ENCODE peak calls at places on chromosomes 1 and 21, in ten cellular contexts. One of them, this sample, is unnamed.

GRCh38 chr1:28190337-28190979 is 14.0 kb upstream of the PTAFR start:
- DNase-seq in astrocyte of the cerebellum: no peak
- DNase-seq in suprapubic skin: no peak
- DNase-seq in transverse colon: no peak
- DNase-seq in neural progenitor cell: no peak
- DNase-seq in stomach: no peak
- DNase-seq in OCI-LY7: no peak
- DNase-seq in CD14-positive monocyte: no peak
- DNase-seq in body of pancreas: no peak
- DNase-seq in fibroblast of mammary gland: no peak
- DNase-seq in this sample: no peak

GRCh38 chr21:45104560-45104959 is 30.2 kb downstream of the ADARB1 start:
- DNase-seq in astrocyte of the cerebellum: no peak
- DNase-seq in suprapubic skin: no peak
- DNase-seq in transverse colon: peak
- DNase-seq in neural progenitor cell: no peak
- DNase-seq in stomach: peak
- DNase-seq in OCI-LY7: no peak
- DNase-seq in CD14-positive monocyte: no peak
- DNase-seq in body of pancreas: peak
- DNase-seq in fibroblast of mammary gland: no peak
- DNase-seq in this sample: no peak

GRCh38 chr1:24277420-24278169 is 41.6 kb upstream of the GRHL3 start:
- DNase-seq in astrocyte of the cerebellum: peak
- DNase-seq in suprapubic skin: no peak
- DNase-seq in transverse colon: no peak
- DNase-seq in neural progenitor cell: no peak
- DNase-seq in stomach: no peak
- DNase-seq in OCI-LY7: no peak
- DNase-seq in CD14-positive monocyte: no peak
- DNase-seq in body of pancreas: no peak
- DNase-seq in fibroblast of mammary gland: peak
- DNase-seq in this sample: no peak

GRCh38 chr1:159854101-159854692 is 8.3 kb downstream of the VSIG8 start:
- DNase-seq in astrocyte of the cerebellum: no peak
- DNase-seq in suprapubic skin: peak
- DNase-seq in transverse colon: peak
- DNase-seq in neural progenitor cell: peak
- DNase-seq in stomach: peak
- DNase-seq in OCI-LY7: no peak
- DNase-seq in CD14-positive monocyte: no peak
- DNase-seq in body of pancreas: peak
- DNase-seq in fibroblast of mammary gland: peak
- DNase-seq in this sample: no peak

GRCh38 chr1:36339615-36340014 is 16.2 kb upstream of the EVA1B start:
- DNase-seq in astrocyte of the cerebellum: no peak
- DNase-seq in suprapubic skin: no peak
- DNase-seq in transverse colon: no peak
- DNase-seq in neural progenitor cell: no peak
- DNase-seq in stomach: no peak
- DNase-seq in OCI-LY7: no peak
- DNase-seq in CD14-positive monocyte: no peak
- DNase-seq in body of pancreas: no peak
- DNase-seq in fibroblast of mammary gland: no peak
- DNase-seq in this sample: no peak

GRCh38 chr1:109239580-109240068 is 9.7 kb upstream of the CELSR2 start:
- DNase-seq in astrocyte of the cerebellum: no peak
- DNase-seq in suprapubic skin: peak
- DNase-seq in transverse colon: no peak
- DNase-seq in neural progenitor cell: peak
- DNase-seq in stomach: no peak
- DNase-seq in OCI-LY7: peak
- DNase-seq in CD14-positive monocyte: no peak
- DNase-seq in body of pancreas: peak
- DNase-seq in fibroblast of mammary gland: peak
- DNase-seq in this sample: no peak

GRCh38 chr1:55741516-55741915 is 526.4 kb upstream of the USP24 start:
- DNase-seq in astrocyte of the cerebellum: no peak
- DNase-seq in suprapubic skin: no peak
- DNase-seq in transverse colon: no peak
- DNase-seq in neural progenitor cell: no peak
- DNase-seq in stomach: no peak
- DNase-seq in OCI-LY7: no peak
- DNase-seq in CD14-positive monocyte: no peak
- DNase-seq in body of pancreas: no peak
- DNase-seq in fibroblast of mammary gland: peak
- DNase-seq in this sample: no peak

GRCh38 chr1:9047019-9047418 is 20.8 kb upstream of the SLC2A7 start:
- DNase-seq in astrocyte of the cerebellum: no peak
- DNase-seq in suprapubic skin: no peak
- DNase-seq in transverse colon: no peak
- DNase-seq in neural progenitor cell: no peak
- DNase-seq in stomach: no peak
- DNase-seq in OCI-LY7: no peak
- DNase-seq in CD14-positive monocyte: no peak
- DNase-seq in body of pancreas: no peak
- DNase-seq in fibroblast of mammary gland: no peak
- DNase-seq in this sample: no peak

GRCh38 chr1:46532498-46533178 is 18.8 kb downstream of the KNCN start:
- DNase-seq in astrocyte of the cerebellum: no peak
- DNase-seq in suprapubic skin: no peak
- DNase-seq in transverse colon: peak
- DNase-seq in neural progenitor cell: peak
- DNase-seq in stomach: peak
- DNase-seq in OCI-LY7: peak
- DNase-seq in CD14-positive monocyte: no peak
- DNase-seq in body of pancreas: peak
- DNase-seq in fibroblast of mammary gland: peak
- DNase-seq in this sample: no peak

GRCh38 chr1:84247425-84248220 is 53.9 kb upstream of the SAMD13 start:
- DNase-seq in astrocyte of the cerebellum: peak
- DNase-seq in suprapubic skin: no peak
- DNase-seq in transverse colon: peak
- DNase-seq in neural progenitor cell: no peak
- DNase-seq in stomach: no peak
- DNase-seq in OCI-LY7: no peak
- DNase-seq in CD14-positive monocyte: no peak
- DNase-seq in body of pancreas: no peak
- DNase-seq in fibroblast of mammary gland: peak
- DNase-seq in this sample: no peak

GRCh38 chr1:44857446-44857845 is 14.4 kb upstream of the PTCH2 start:
- DNase-seq in astrocyte of the cerebellum: no peak
- DNase-seq in suprapubic skin: no peak
- DNase-seq in transverse colon: no peak
- DNase-seq in neural progenitor cell: no peak
- DNase-seq in stomach: no peak
- DNase-seq in OCI-LY7: no peak
- DNase-seq in CD14-positive monocyte: no peak
- DNase-seq in body of pancreas: no peak
- DNase-seq in fibroblast of mammary gland: no peak
- DNase-seq in this sample: no peak

GRCh38 chr1:59406437-59407164 is 109.7 kb downstream of the FGGY start:
- DNase-seq in astrocyte of the cerebellum: no peak
- DNase-seq in suprapubic skin: no peak
- DNase-seq in transverse colon: no peak
- DNase-seq in neural progenitor cell: no peak
- DNase-seq in stomach: no peak
- DNase-seq in OCI-LY7: no peak
- DNase-seq in CD14-positive monocyte: no peak
- DNase-seq in body of pancreas: no peak
- DNase-seq in fibroblast of mammary gland: no peak
- DNase-seq in this sample: no peak

GRCh38 chr1:59397459-59397858 is 100.6 kb downstream of the FGGY start:
- DNase-seq in astrocyte of the cerebellum: no peak
- DNase-seq in suprapubic skin: no peak
- DNase-seq in transverse colon: no peak
- DNase-seq in neural progenitor cell: no peak
- DNase-seq in stomach: no peak
- DNase-seq in OCI-LY7: no peak
- DNase-seq in CD14-positive monocyte: no peak
- DNase-seq in body of pancreas: no peak
- DNase-seq in fibroblast of mammary gland: no peak
- DNase-seq in this sample: no peak

GRCh38 chr1:59399642-59400041 is 102.7 kb downstream of the FGGY start:
- DNase-seq in astrocyte of the cerebellum: no peak
- DNase-seq in suprapubic skin: no peak
- DNase-seq in transverse colon: no peak
- DNase-seq in neural progenitor cell: no peak
- DNase-seq in stomach: no peak
- DNase-seq in OCI-LY7: no peak
- DNase-seq in CD14-positive monocyte: no peak
- DNase-seq in body of pancreas: no peak
- DNase-seq in fibroblast of mammary gland: no peak
- DNase-seq in this sample: no peak

GRCh38 chr1:59404725-59405124 is 107.8 kb downstream of the FGGY start:
- DNase-seq in astrocyte of the cerebellum: no peak
- DNase-seq in suprapubic skin: no peak
- DNase-seq in transverse colon: no peak
- DNase-seq in neural progenitor cell: no peak
- DNase-seq in stomach: no peak
- DNase-seq in OCI-LY7: no peak
- DNase-seq in CD14-positive monocyte: no peak
- DNase-seq in body of pancreas: no peak
- DNase-seq in fibroblast of mammary gland: no peak
- DNase-seq in this sample: peak

GRCh38 chr1:59401581-59401980 is 104.7 kb downstream of the FGGY start:
- DNase-seq in astrocyte of the cerebellum: no peak
- DNase-seq in suprapubic skin: no peak
- DNase-seq in transverse colon: no peak
- DNase-seq in neural progenitor cell: no peak
- DNase-seq in stomach: no peak
- DNase-seq in OCI-LY7: no peak
- DNase-seq in CD14-positive monocyte: no peak
- DNase-seq in body of pancreas: no peak
- DNase-seq in fibroblast of mammary gland: peak
- DNase-seq in this sample: no peak
- TF ChIP-seq CTCF in astrocyte of the cerebellum: no peak
- TF ChIP-seq CTCF in suprapubic skin: no peak
- TF ChIP-seq CTCF in transverse colon: no peak
- TF ChIP-seq CTCF in neural progenitor cell: no peak
- TF ChIP-seq CTCF in stomach: no peak
- TF ChIP-seq CTCF in OCI-LY7: no peak
- TF ChIP-seq CTCF in CD14-positive monocyte: no peak
- TF ChIP-seq CTCF in body of pancreas: no peak
- TF ChIP-seq CTCF in fibroblast of mammary gland: no peak
- TF ChIP-seq CTCF in this sample: no peak

DNA sequence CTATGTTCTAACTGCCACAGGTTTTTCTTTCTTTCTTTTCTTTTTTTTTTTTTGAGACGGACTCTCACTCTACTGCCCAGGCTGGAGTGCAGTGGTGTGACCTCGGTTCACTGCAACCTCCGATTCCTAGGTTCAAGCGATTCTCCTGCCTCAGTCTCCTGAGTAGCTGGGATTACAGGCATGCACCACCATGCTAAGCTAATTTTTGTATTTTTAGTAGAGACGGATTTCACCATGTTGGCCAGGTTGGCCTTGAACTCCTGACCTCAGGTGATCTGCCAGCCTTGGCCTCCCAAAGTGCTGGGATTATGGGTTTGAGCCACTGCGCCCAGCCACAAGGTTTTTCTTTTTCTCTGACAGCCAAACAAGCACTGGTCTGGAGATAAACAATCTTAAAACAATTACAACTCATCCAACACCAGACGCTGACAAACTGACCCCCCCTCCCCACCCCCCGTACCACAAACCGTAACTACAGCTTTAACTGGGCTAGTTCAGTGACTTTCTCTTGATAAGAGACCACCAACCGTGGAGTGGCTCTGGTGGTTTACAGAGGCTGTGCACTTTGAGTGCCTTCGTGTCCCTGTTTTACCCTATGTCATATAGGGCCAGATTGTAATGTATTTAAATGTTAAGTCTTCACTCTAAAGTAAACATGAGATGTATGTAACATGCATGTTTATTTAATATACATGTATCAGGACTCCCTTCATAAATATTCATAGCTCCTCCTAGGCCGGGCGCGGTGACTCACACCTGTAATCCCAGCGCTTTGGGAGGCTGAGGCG is 19.5 kb upstream of the PUM1 start:
- DNase-seq in astrocyte of the cerebellum: no peak
- DNase-seq in suprapubic skin: no peak
- DNase-seq in transverse colon: no peak
- DNase-seq in neural progenitor cell: no peak
- DNase-seq in stomach: no peak
- DNase-seq in OCI-LY7: no peak
- DNase-seq in CD14-positive monocyte: no peak
- DNase-seq in body of pancreas: no peak
- DNase-seq in fibroblast of mammary gland: no peak
- DNase-seq in this sample: no peak
- TF ChIP-seq CTCF in astrocyte of the cerebellum: no peak
- TF ChIP-seq CTCF in suprapubic skin: no peak
- TF ChIP-seq CTCF in transverse colon: no peak
- TF ChIP-seq CTCF in neural progenitor cell: no peak
- TF ChIP-seq CTCF in stomach: no peak
- TF ChIP-seq CTCF in OCI-LY7: no peak
- TF ChIP-seq CTCF in CD14-positive monocyte: no peak
- TF ChIP-seq CTCF in body of pancreas: no peak
- TF ChIP-seq CTCF in fibroblast of mammary gland: no peak
- TF ChIP-seq CTCF in this sample: no peak

DNA sequence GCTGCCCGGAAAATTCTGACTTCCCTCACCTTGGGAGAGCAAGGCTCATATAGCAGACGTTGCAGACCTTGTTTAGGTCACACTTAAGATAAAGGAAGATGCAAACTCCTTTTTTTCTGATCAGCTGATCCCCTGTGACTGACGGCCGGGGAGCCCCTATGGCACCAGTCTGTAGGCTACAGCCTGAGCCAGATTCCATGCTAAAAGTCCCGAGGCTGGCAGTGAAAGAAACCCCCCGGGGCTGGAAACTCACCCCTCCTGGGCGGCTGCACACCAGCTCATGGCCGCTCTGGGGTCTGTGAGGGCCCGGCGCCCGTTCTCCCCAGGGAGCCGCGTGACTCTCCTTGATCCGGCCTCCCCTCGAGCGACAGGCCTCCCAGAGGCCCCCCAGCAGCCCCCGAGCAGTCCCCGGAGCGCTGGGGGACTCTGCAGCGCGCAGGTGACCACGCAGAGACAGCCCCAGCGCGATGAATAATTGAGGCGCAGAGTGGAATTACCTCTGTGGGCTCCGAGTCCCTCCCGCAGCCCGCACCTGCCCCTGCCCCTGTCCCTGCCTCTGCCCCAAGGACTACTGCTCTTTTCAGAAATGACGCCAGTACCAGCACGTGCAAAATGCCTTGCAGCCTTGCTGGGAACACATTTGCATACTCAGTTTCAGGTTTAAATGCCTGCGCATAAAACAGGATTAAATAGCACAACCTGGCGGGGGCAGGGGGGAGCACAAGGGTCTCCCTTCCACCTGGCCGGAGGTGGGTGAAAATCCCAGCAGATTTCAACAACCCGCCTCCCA is 62.6 kb upstream of the CLDN14 start:
- DNase-seq in astrocyte of the cerebellum: no peak
- DNase-seq in suprapubic skin: no peak
- DNase-seq in transverse colon: peak
- DNase-seq in neural progenitor cell: peak
- DNase-seq in stomach: peak
- DNase-seq in OCI-LY7: peak
- DNase-seq in CD14-positive monocyte: no peak
- DNase-seq in body of pancreas: peak
- DNase-seq in fibroblast of mammary gland: no peak
- DNase-seq in this sample: no peak
- TF ChIP-seq CTCF in astrocyte of the cerebellum: peak
- TF ChIP-seq CTCF in suprapubic skin: no peak
- TF ChIP-seq CTCF in transverse colon: no peak
- TF ChIP-seq CTCF in neural progenitor cell: peak
- TF ChIP-seq CTCF in stomach: no peak
- TF ChIP-seq CTCF in OCI-LY7: peak
- TF ChIP-seq CTCF in CD14-positive monocyte: no peak
- TF ChIP-seq CTCF in body of pancreas: no peak
- TF ChIP-seq CTCF in fibroblast of mammary gland: no peak
- TF ChIP-seq CTCF in this sample: no peak

GRCh38 chr1:60596791-60597748 is 485.3 kb upstream of the NFIA start:
- DNase-seq in astrocyte of the cerebellum: no peak
- DNase-seq in suprapubic skin: no peak
- DNase-seq in transverse colon: no peak
- DNase-seq in neural progenitor cell: no peak
- DNase-seq in stomach: no peak
- DNase-seq in OCI-LY7: no peak
- DNase-seq in CD14-positive monocyte: no peak
- DNase-seq in body of pancreas: no peak
- DNase-seq in fibroblast of mammary gland: peak
- DNase-seq in this sample: no peak
- TF ChIP-seq CTCF in astrocyte of the cerebellum: no peak
- TF ChIP-seq CTCF in suprapubic skin: no peak
- TF ChIP-seq CTCF in transverse colon: no peak
- TF ChIP-seq CTCF in neural progenitor cell: no peak
- TF ChIP-seq CTCF in stomach: no peak
- TF ChIP-seq CTCF in OCI-LY7: no peak
- TF ChIP-seq CTCF in CD14-positive monocyte: no peak
- TF ChIP-seq CTCF in body of pancreas: peak
- TF ChIP-seq CTCF in fibroblast of mammary gland: no peak
- TF ChIP-seq CTCF in this sample: no peak

This sample was measured in BJ.